ENCODE peak calls at places on chromosomes 5 and 9, in six cellular contexts. One of them, this sample, is unnamed.

GRCh38 chr5:116441223-116441622 is 133.4 kb downstream of the SEMA6A start:
- DNase-seq in GM13977: no peak
- DNase-seq in AG09319: no peak
- DNase-seq in lung: no peak
- DNase-seq in kidney epithelial cell: no peak
- DNase-seq in AG10803: no peak
- DNase-seq in this sample: no peak

GRCh38 chr9:113687680-113688371 is 188.3 kb upstream of the ZNF618 start:
- DNase-seq in GM13977: no peak
- DNase-seq in AG09319: no peak
- DNase-seq in lung: no peak
- DNase-seq in kidney epithelial cell: no peak
- DNase-seq in AG10803: no peak
- DNase-seq in this sample: no peak

GRCh38 chr5:164350236-164350635 is 844.8 kb downstream of the MAT2B start:
- DNase-seq in GM13977: no peak
- DNase-seq in AG09319: no peak
- DNase-seq in lung: no peak
- DNase-seq in kidney epithelial cell: no peak
- DNase-seq in AG10803: no peak
- DNase-seq in this sample: no peak

GRCh38 chr5:149063017-149063687 is at the start of gene SH3TC2:
- DNase-seq in GM13977: no peak
- DNase-seq in AG09319: no peak
- DNase-seq in lung: no peak
- DNase-seq in kidney epithelial cell: no peak
- DNase-seq in AG10803: peak
- DNase-seq in this sample: no peak

GRCh38 chr9:90680534-90680933 is 37.9 kb upstream of the DIRAS2 start:
- DNase-seq in GM13977: no peak
- DNase-seq in AG09319: no peak
- DNase-seq in lung: no peak
- DNase-seq in kidney epithelial cell: no peak
- DNase-seq in AG10803: no peak
- DNase-seq in this sample: no peak

GRCh38 chr9:131478421-131478868 is 24.3 kb upstream of the POMT1 start:
- DNase-seq in GM13977: peak
- DNase-seq in AG09319: no peak
- DNase-seq in lung: peak
- DNase-seq in kidney epithelial cell: no peak
- DNase-seq in AG10803: peak
- DNase-seq in this sample: peak

GRCh38 chr5:169083394-169084018 is 217.4 kb downstream of the SLIT3 start:
- DNase-seq in GM13977: no peak
- DNase-seq in AG09319: no peak
- DNase-seq in lung: no peak
- DNase-seq in kidney epithelial cell: no peak
- DNase-seq in AG10803: no peak
- DNase-seq in this sample: no peak

GRCh38 chr5:1331861-1332405 is 13.0 kb downstream of the CLPTM1L start:
- DNase-seq in GM13977: no peak
- DNase-seq in AG09319: no peak
- DNase-seq in lung: no peak
- DNase-seq in kidney epithelial cell: no peak
- DNase-seq in AG10803: no peak
- DNase-seq in this sample: no peak

GRCh38 chr9:37920471-37921167 is 16.7 kb upstream of the SLC25A51 start:
- DNase-seq in GM13977: peak
- DNase-seq in AG09319: no peak
- DNase-seq in lung: no peak
- DNase-seq in kidney epithelial cell: no peak
- DNase-seq in AG10803: no peak
- DNase-seq in this sample: peak

GRCh38 chr5:82594097-82594496 is 315.9 kb upstream of the RPS23 start:
- DNase-seq in GM13977: no peak
- DNase-seq in AG09319: no peak
- DNase-seq in lung: no peak
- DNase-seq in kidney epithelial cell: no peak
- DNase-seq in AG10803: no peak
- DNase-seq in this sample: no peak

GRCh38 chr9:111178361-111179043 is 140.2 kb upstream of the LPAR1 start:
- DNase-seq in GM13977: no peak
- DNase-seq in AG09319: peak
- DNase-seq in lung: no peak
- DNase-seq in kidney epithelial cell: peak
- DNase-seq in AG10803: peak
- DNase-seq in this sample: no peak

GRCh38 chr5:41465493-41466171 is 44.8 kb downstream of the PLCXD3 start:
- DNase-seq in GM13977: no peak
- DNase-seq in AG09319: no peak
- DNase-seq in lung: no peak
- DNase-seq in kidney epithelial cell: no peak
- DNase-seq in AG10803: no peak
- DNase-seq in this sample: no peak

GRCh38 chr5:20572560-20572959 is 584.6 kb upstream of the CDH18 start:
- DNase-seq in GM13977: no peak
- DNase-seq in AG09319: no peak
- DNase-seq in lung: no peak
- DNase-seq in kidney epithelial cell: peak
- DNase-seq in AG10803: no peak
- DNase-seq in this sample: no peak

GRCh38 chr9:72129271-72130156 is 19.7 kb upstream of the GDA start:
- DNase-seq in GM13977: no peak
- DNase-seq in AG09319: no peak
- DNase-seq in lung: no peak
- DNase-seq in kidney epithelial cell: no peak
- DNase-seq in AG10803: no peak
- DNase-seq in this sample: no peak

GRCh38 chr9:137176302-137177182 is 4.7 kb upstream of the TMEM210 start:
- DNase-seq in GM13977: peak
- DNase-seq in AG09319: no peak
- DNase-seq in lung: no peak
- DNase-seq in kidney epithelial cell: no peak
- DNase-seq in AG10803: no peak
- DNase-seq in this sample: no peak

GRCh38 chr5:113488645-113489184 is 462 bp upstream of the MCC start:
- DNase-seq in GM13977: no peak
- DNase-seq in AG09319: no peak
- DNase-seq in lung: no peak
- DNase-seq in kidney epithelial cell: no peak
- DNase-seq in AG10803: no peak
- DNase-seq in this sample: peak

GRCh38 chr5:134242146-134242545 is 16.3 kb upstream of the PPP2CA start:
- DNase-seq in GM13977: no peak
- DNase-seq in AG09319: no peak
- DNase-seq in lung: no peak
- DNase-seq in kidney epithelial cell: no peak
- DNase-seq in AG10803: peak
- DNase-seq in this sample: no peak

GRCh38 chr5:142095651-142096330 is 12.8 kb upstream of the NDFIP1 start:
- DNase-seq in GM13977: no peak
- DNase-seq in AG09319: no peak
- DNase-seq in lung: no peak
- DNase-seq in kidney epithelial cell: no peak
- DNase-seq in AG10803: no peak
- DNase-seq in this sample: peak

GRCh38 chr9:106393226-106393625 is 469.7 kb upstream of the ZNF462 start:
- DNase-seq in GM13977: no peak
- DNase-seq in AG09319: no peak
- DNase-seq in lung: no peak
- DNase-seq in kidney epithelial cell: no peak
- DNase-seq in AG10803: no peak
- DNase-seq in this sample: no peak

GRCh38 chr9:125521462-125522327 is 185.3 kb downstream of the MAPKAP1 start:
- DNase-seq in GM13977: peak
- DNase-seq in AG09319: no peak
- DNase-seq in lung: no peak
- DNase-seq in kidney epithelial cell: peak
- DNase-seq in AG10803: peak
- DNase-seq in this sample: peak

GRCh38 chr5:171520300-171521170 is 101.1 kb downstream of the FGF18 start:
- DNase-seq in GM13977: no peak
- DNase-seq in AG09319: no peak
- DNase-seq in lung: no peak
- DNase-seq in kidney epithelial cell: no peak
- DNase-seq in AG10803: peak
- DNase-seq in this sample: no peak

GRCh38 chr5:83718936-83719495 is 1.6 kb downstream of the HAPLN1 start:
- DNase-seq in GM13977: no peak
- DNase-seq in AG09319: no peak
- DNase-seq in lung: no peak
- DNase-seq in kidney epithelial cell: no peak
- DNase-seq in AG10803: no peak
- DNase-seq in this sample: no peak

GRCh38 chr5:83724001-83724400 is 3.3 kb upstream of the HAPLN1 start:
- DNase-seq in GM13977: no peak
- DNase-seq in AG09319: no peak
- DNase-seq in lung: no peak
- DNase-seq in kidney epithelial cell: no peak
- DNase-seq in AG10803: no peak
- DNase-seq in this sample: no peak

GRCh38 chr5:83724915-83725314 is 4.3 kb upstream of the HAPLN1 start:
- DNase-seq in GM13977: no peak
- DNase-seq in AG09319: no peak
- DNase-seq in lung: no peak
- DNase-seq in kidney epithelial cell: no peak
- DNase-seq in AG10803: no peak
- DNase-seq in this sample: no peak

GRCh38 chr5:83720805-83721431 is at the start of gene HAPLN1:
- DNase-seq in GM13977: no peak
- DNase-seq in AG09319: no peak
- DNase-seq in lung: no peak
- DNase-seq in kidney epithelial cell: no peak
- DNase-seq in AG10803: peak
- DNase-seq in this sample: no peak

DNA sequence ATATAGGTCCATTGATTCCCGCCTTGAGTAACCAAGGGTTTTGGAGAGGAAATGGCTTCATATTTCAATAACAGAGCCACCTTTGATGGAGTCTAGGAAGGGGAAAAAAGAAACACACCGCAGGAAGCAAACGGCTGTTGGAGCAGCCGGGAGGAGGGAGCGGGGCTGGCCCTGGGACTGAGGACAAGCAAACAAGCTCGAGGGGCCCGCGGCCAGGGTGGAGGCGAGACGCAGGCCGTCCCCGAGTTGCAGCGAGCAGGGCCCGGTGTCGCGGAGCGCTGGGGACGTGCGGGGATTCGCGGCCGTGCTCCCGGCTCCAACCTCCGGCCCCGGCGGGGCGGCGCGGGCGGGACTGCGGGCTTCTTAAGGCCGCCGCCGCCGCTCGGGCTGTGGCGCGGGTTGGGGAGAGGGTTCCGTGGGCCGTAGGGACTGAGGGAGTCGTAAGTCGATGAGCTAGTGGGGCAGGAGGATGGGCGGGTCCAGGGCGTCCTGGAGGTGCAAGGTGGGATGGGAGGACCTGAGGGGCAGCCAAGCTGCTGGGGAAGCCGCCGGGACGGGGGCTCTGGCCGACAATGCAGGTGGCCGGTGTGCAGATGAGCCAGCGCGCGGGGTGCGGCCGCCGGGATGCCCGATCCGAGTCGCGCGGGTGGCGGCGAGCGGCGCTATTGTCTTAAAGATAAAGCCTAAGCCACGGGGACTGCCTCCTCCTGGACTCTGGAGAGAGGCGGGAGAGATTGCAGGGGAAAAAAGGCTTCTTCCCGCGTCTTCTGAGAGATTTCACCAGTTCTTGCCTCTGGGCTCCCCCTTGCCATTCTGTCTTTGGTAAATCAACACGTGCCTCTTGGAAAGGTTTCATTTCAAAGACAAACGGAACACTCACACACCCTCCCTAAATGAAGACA is 1.5 kb upstream of the HAPLN1 start:
- DNase-seq in GM13977: peak
- DNase-seq in AG09319: peak
- DNase-seq in lung: no peak
- DNase-seq in kidney epithelial cell: no peak
- DNase-seq in AG10803: peak
- DNase-seq in this sample: peak
- TF ChIP-seq CTCF in GM13977: peak
- TF ChIP-seq CTCF in AG09319: peak
- TF ChIP-seq CTCF in lung: peak
- TF ChIP-seq CTCF in kidney epithelial cell: peak
- TF ChIP-seq CTCF in AG10803: peak
- TF ChIP-seq CTCF in this sample: no peak

DNA sequence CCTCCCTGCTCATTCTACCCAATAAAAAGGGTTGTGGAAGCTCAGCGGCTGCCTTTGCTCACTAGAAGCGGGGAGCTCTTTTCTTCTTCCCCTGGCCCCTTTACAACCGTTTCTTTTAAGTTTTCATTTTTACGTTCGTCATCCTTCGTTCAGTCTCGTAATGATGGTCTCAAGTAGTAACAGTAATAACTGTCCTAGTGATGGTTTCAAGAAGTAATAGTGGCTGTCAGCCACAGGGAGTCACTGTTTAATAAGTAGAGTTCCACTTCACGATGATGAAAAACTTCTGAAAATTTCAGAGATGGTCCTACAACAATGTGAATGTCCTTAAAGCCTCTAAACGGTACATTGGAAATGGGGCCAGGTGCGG is 6.2 kb downstream of the UGT3A2 start:
- DNase-seq in GM13977: no peak
- DNase-seq in AG09319: no peak
- DNase-seq in lung: no peak
- DNase-seq in kidney epithelial cell: no peak
- DNase-seq in AG10803: peak
- DNase-seq in this sample: no peak
- TF ChIP-seq CTCF in GM13977: no peak
- TF ChIP-seq CTCF in AG09319: peak
- TF ChIP-seq CTCF in lung: no peak
- TF ChIP-seq CTCF in kidney epithelial cell: no peak
- TF ChIP-seq CTCF in AG10803: peak
- TF ChIP-seq CTCF in this sample: no peak

GRCh38 chr9:92177591-92177990 is 62.4 kb upstream of the SPTLC1 start:
- DNase-seq in GM13977: no peak
- DNase-seq in AG09319: no peak
- DNase-seq in lung: no peak
- DNase-seq in kidney epithelial cell: no peak
- DNase-seq in AG10803: no peak
- DNase-seq in this sample: no peak

GRCh38 chr9:92176800-92177185 is 61.6 kb upstream of the SPTLC1 start:
- DNase-seq in GM13977: no peak
- DNase-seq in AG09319: no peak
- DNase-seq in lung: no peak
- DNase-seq in kidney epithelial cell: no peak
- DNase-seq in AG10803: no peak
- DNase-seq in this sample: no peak

GRCh38 chr9:92173318-92173717 is 58.1 kb upstream of the SPTLC1 start:
- DNase-seq in GM13977: peak
- DNase-seq in AG09319: no peak
- DNase-seq in lung: no peak
- DNase-seq in kidney epithelial cell: no peak
- DNase-seq in AG10803: no peak
- DNase-seq in this sample: no peak

GRCh38 chr9:92175441-92175840 is 60.2 kb upstream of the SPTLC1 start:
- DNase-seq in GM13977: no peak
- DNase-seq in AG09319: no peak
- DNase-seq in lung: no peak
- DNase-seq in kidney epithelial cell: no peak
- DNase-seq in AG10803: no peak
- DNase-seq in this sample: no peak

GRCh38 chr9:92176068-92176799 is 61.0 kb upstream of the SPTLC1 start:
- DNase-seq in GM13977: no peak
- DNase-seq in AG09319: no peak
- DNase-seq in lung: no peak
- DNase-seq in kidney epithelial cell: no peak
- DNase-seq in AG10803: peak
- DNase-seq in this sample: no peak
- TF ChIP-seq CTCF in GM13977: no peak
- TF ChIP-seq CTCF in AG09319: peak
- TF ChIP-seq CTCF in lung: no peak
- TF ChIP-seq CTCF in kidney epithelial cell: peak
- TF ChIP-seq CTCF in AG10803: peak
- TF ChIP-seq CTCF in this sample: no peak

GRCh38 chr5:127878174-127878750 is 175.1 kb downstream of the CCDC192 start:
- DNase-seq in GM13977: no peak
- DNase-seq in AG09319: no peak
- DNase-seq in lung: peak
- DNase-seq in kidney epithelial cell: no peak
- DNase-seq in AG10803: peak
- DNase-seq in this sample: peak
- TF ChIP-seq CTCF in GM13977: peak
- TF ChIP-seq CTCF in AG09319: peak
- TF ChIP-seq CTCF in lung: no peak
- TF ChIP-seq CTCF in kidney epithelial cell: peak
- TF ChIP-seq CTCF in AG10803: peak
- TF ChIP-seq CTCF in this sample: no peak

This sample was measured in activated CD8-positive, alpha-beta T cell treated with anti-CD3 and anti-CD28 coated beads for 36 hours.